ENCODE peak calls at places on chromosomes 1 and 21, in eight cellular contexts. I, D, Z, F, V, A, L and T are unnamed samples.

GRCh38 chr1:183417691-183418491 is at the start of gene NMNAT2:
- DNase-seq in F (peak; percentile 65), I (no peak), L (peak; percentile 32), Z (peak; percentile 50), A (peak; percentile 88), V (no peak), D (no peak), T (peak; percentile 48)

GRCh38 chr1:231395051-231395995 is 26.8 kb downstream of the EGLN1 start:
- DNase-seq in A (no peak), L (no peak), D (peak; percentile 44), F (no peak), Z (no peak), V (peak; percentile 93), I (no peak), T (no peak)

GRCh38 chr1:36253463-36253862 is 29.2 kb downstream of the THRAP3 start:
- DNase-seq in A (no peak), D (no peak), Z (no peak), L (no peak), F (no peak), V (no peak), I (no peak), T (no peak)

GRCh38 chr1:186404454-186405051 is 28.9 kb downstream of the ODR4 start:
- DNase-seq in L (no peak), D (no peak), F (no peak), Z (no peak), A (no peak), I (no peak), V (peak; percentile 23), T (no peak)

GRCh38 chr1:204196068-204196795 is at the start of gene KISS1:
- DNase-seq in L (no peak), V (no peak), Z (no peak), F (no peak), I (no peak), A (peak; percentile 62), D (no peak), T (no peak)

GRCh38 chr1:62436466-62437272 is at the start of gene USP1:
- DNase-seq in I (no peak), D (peak; percentile 99), L (peak; percentile 94), F (peak; percentile 96), Z (peak; percentile 93), V (peak; percentile 99), A (peak; percentile 99), T (peak; percentile 74)

GRCh38 chr1:2344121-2344681 is 47.2 kb downstream of the MORN1 start:
- DNase-seq in A (no peak), I (no peak), L (no peak), V (no peak), F (no peak), D (no peak), Z (peak; percentile 2), T (no peak)

GRCh38 chr1:10851024-10852013 is 54.9 kb upstream of the CASZ1 start:
- DNase-seq in Z (no peak), D (no peak), V (no peak), A (no peak), I (no peak), L (no peak), F (no peak), T (peak; percentile 44)

GRCh38 chr1:214603819-214604252 is 841 bp downstream of the CENPF start:
- DNase-seq in V (no peak), F (no peak), A (peak; percentile 67), L (no peak), Z (no peak), I (no peak), D (no peak), T (no peak)

GRCh38 chr1:214604543-214604942 is 1.5 kb downstream of the CENPF start:
- DNase-seq in D (no peak), F (no peak), A (no peak), V (no peak), I (no peak), Z (no peak), L (no peak), T (no peak)

GRCh38 chr1:214602764-214603657 is at the start of gene CENPF:
- DNase-seq in V (peak; percentile 99), A (peak; percentile 99), Z (peak; percentile 91), L (peak; percentile 88), I (peak; percentile 98), D (peak; percentile 95), F (peak; percentile 96), T (peak; percentile 95)
- TF ChIP-seq CTCF in V (peak; percentile 33), A (peak; percentile 43), Z (no peak), L (peak; percentile 37), I (peak; percentile 43), D (peak; percentile 42), F (no peak), T (no peak)

GRCh38 chr1:200918006-200918405 is 23.3 kb downstream of the INAVA start:
- DNase-seq in I (no peak), V (no peak), D (no peak), F (no peak), L (no peak), Z (no peak), A (no peak), T (no peak)

GRCh38 chr1:200916681-200917080 is 22.0 kb downstream of the INAVA start:
- DNase-seq in V (no peak), A (peak; percentile 57), I (no peak), F (no peak), L (no peak), Z (no peak), D (no peak), T (no peak)

GRCh38 chr1:200917291-200917817 is 22.7 kb downstream of the INAVA start:
- DNase-seq in F (no peak), I (no peak), Z (no peak), D (peak; percentile 75), L (no peak), V (no peak), A (no peak), T (no peak)

GRCh38 chr1:200919386-200919785 is 24.7 kb downstream of the INAVA start:
- DNase-seq in A (no peak), V (no peak), L (no peak), Z (no peak), D (no peak), F (no peak), I (no peak), T (no peak)

GRCh38 chr1:200916152-200916551 is 21.5 kb downstream of the INAVA start:
- DNase-seq in D (no peak), A (peak; percentile 89), I (no peak), L (no peak), Z (peak; percentile 16), V (no peak), F (peak; percentile 79), T (no peak)
- TF ChIP-seq CTCF in D (no peak), A (peak; percentile 86), I (no peak), L (no peak), Z (peak; percentile 14), V (no peak), F (peak; percentile 56), T (no peak)

GRCh38 chr21:36613064-36613463 is 85.9 kb upstream of the SIM2 start:
- DNase-seq in I (no peak), D (no peak), A (no peak), F (no peak), V (no peak), Z (no peak), L (no peak), T (no peak)

GRCh38 chr21:36610201-36610600 is 88.7 kb upstream of the SIM2 start:
- DNase-seq in A (no peak), Z (no peak), V (no peak), L (no peak), I (no peak), F (no peak), D (no peak), T (no peak)

GRCh38 chr21:36609654-36610053 is 89.3 kb upstream of the SIM2 start:
- DNase-seq in V (no peak), A (no peak), Z (no peak), D (no peak), F (no peak), I (no peak), L (no peak), T (no peak)

GRCh38 chr21:36613554-36613953 is 85.4 kb upstream of the SIM2 start:
- DNase-seq in L (no peak), A (no peak), D (no peak), I (no peak), F (no peak), V (no peak), Z (no peak), T (no peak)

GRCh38 chr21:36615274-36615964 is 83.5 kb upstream of the SIM2 start:
- DNase-seq in A (peak; percentile 81), L (no peak), D (no peak), V (no peak), I (no peak), F (peak; percentile 53), Z (no peak), T (no peak)
- TF ChIP-seq CTCF in A (peak; percentile 68), L (no peak), D (no peak), V (no peak), I (no peak), F (peak; percentile 41), Z (no peak), T (peak; percentile 2)

DNA sequence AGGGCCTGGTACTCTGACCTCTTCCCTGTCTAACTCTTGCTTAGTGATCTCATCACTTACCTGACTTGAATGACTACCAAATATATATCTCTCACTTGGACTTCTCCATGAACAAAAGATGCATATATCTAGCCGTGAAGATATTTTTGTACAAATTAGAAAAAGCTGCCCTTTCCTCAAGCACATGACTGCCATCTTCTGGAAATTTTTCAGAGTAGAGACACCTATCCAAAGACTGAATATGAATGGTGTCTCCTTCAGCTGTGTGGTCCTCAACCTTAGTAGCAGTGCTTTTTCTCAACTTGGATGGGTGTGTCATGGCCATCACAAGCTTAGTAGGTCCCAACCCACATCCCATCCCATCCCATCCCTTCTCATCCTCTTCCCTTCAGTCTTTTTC is 142.3 kb downstream of the DNM3 start:
- DNase-seq in F (no peak), D (no peak), V (peak; percentile 28), L (no peak), A (no peak), Z (no peak), I (no peak), T (no peak)
- TF ChIP-seq CTCF in F (no peak), D (peak; percentile 28), V (peak; percentile 47), L (peak; percentile 49), A (peak; percentile 35), Z (no peak), I (peak; percentile 54), T (no peak)

DNA sequence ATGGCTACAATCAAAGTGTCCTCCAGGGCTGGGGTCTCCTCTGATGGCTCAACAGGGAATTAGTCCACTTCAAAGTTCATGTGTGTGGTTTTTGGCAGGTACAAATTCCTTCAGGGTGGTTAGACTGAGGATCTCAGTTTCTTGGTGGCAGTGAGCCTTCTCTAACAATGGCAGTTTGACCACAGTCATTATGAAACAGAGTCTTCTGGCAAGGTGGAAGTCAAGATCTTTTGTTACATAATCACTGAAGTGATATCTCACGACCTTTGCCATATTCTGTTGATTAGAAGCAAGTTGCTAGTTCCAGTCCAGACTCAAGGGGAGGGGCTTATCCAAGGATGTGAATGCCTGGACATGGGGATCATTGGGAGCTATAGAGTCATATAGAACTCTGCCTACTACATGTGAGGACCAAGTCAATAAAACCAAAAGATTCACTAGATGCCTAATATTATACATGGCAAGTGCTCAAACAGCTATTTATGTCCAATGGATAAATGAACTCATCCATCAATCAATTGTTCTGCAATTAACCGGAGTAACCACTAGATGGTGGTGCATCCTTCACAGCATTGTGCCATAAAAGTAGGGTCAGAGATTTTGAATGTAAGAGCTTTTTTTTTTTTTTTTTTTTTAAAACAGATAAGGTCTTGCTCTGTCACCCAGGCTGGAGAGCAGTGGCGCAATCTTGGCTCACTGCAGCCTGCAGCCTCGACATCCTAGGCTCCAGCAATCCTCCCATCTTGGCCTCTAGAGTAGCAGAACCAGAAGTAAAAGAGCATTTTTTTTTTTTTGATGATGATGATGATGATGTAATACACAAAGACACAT is 131.9 kb downstream of the CRB1 start:
- DNase-seq in F (peak; percentile 10), V (peak; percentile 19), A (peak; percentile 66), D (no peak), Z (peak; percentile 10), I (peak; percentile 4), L (no peak), T (no peak)
- TF ChIP-seq CTCF in F (peak; percentile 38), V (peak; percentile 66), A (peak; percentile 82), D (peak; percentile 48), Z (peak; percentile 63), I (peak; percentile 22), L (peak; percentile 66), T (peak; percentile 91)